ENCODE peak calls at places on chromosomes 13 and 19, in seven cellular contexts. K, L, J, M, R, W and B are unnamed samples.

GRCh38 chr13:37889102-37889501 is 19.5 kb upstream of the TRPC4 start:
- DNase-seq in K (no peak), R (no peak), M (no peak), L (peak; percentile 52), J (peak; percentile 19), W (no peak), B (no peak)

GRCh38 chr19:43406297-43406696 is 8.4 kb upstream of the TEX101 start:
- DNase-seq in L (no peak), J (no peak), M (no peak), K (no peak), R (no peak), W (no peak), B (no peak)

GRCh38 chr13:106357198-106357597 is 178.3 kb downstream of the EFNB2 start:
- DNase-seq in K (no peak), R (no peak), M (no peak), L (no peak), J (peak; percentile 35), W (no peak), B (no peak)

GRCh38 chr19:38891791-38892190 is 7.6 kb downstream of the SIRT2 start:
- DNase-seq in J (no peak), M (no peak), R (no peak), W (no peak), L (no peak), K (no peak), B (no peak)

GRCh38 chr19:32863301-32863700 is 6.3 kb downstream of the SLC7A9 start:
- DNase-seq in K (no peak), M (no peak), R (no peak), W (no peak), L (no peak), J (no peak), B (no peak)

GRCh38 chr13:76016799-76017198 is 380.7 kb downstream of the LMO7 start:
- DNase-seq in J (peak; percentile 40), R (no peak), M (no peak), K (no peak), W (peak; percentile 27), L (peak; percentile 61), B (no peak)

GRCh38 chr19:39590265-39590664 is 12.1 kb upstream of the LGALS13 start:
- DNase-seq in W (no peak), M (no peak), K (no peak), L (peak; percentile 18), J (peak; percentile 14), R (no peak), B (no peak)

GRCh38 chr19:1244693-1245451 is 3.3 kb downstream of the ATP5F1D start:
- DNase-seq in M (no peak), J (no peak), R (no peak), W (peak; percentile 49), K (no peak), L (no peak), B (peak; percentile 56)

GRCh38 chr19:5036733-5037681 is 68.1 kb downstream of the KDM4B start:
- DNase-seq in K (no peak), W (peak; percentile 75), M (no peak), J (peak; percentile 62), L (peak; percentile 72), R (no peak), B (no peak)

GRCh38 chr19:4624733-4625362 is 14.5 kb upstream of the TNFAIP8L1 start:
- DNase-seq in R (no peak), M (no peak), K (peak; percentile 68), J (peak; percentile 41), W (peak; percentile 69), L (no peak), B (no peak)

GRCh38 chr19:1860133-1860775 is 3.1 kb downstream of the KLF16 start:
- DNase-seq in R (no peak), L (peak; percentile 82), M (no peak), J (peak; percentile 87), K (peak; percentile 88), W (peak; percentile 67), B (no peak)

GRCh38 chr19:36514012-36514612 is 14.0 kb downstream of the ZNF260 start:
- DNase-seq in M (no peak), J (no peak), K (no peak), R (no peak), W (no peak), L (peak; percentile 3), B (no peak)

GRCh38 chr19:13748169-13748884 is 16.0 kb upstream of the MRI1 start:
- DNase-seq in L (peak; percentile 54), R (no peak), W (no peak), M (peak; percentile 16), J (peak; percentile 53), K (no peak), B (no peak)

GRCh38 chr19:7421941-7422744 is 66.7 kb downstream of the PEX11G start:
- DNase-seq in M (no peak), L (no peak), R (no peak), W (no peak), K (no peak), J (no peak), B (peak; percentile 58)

GRCh38 chr19:38624822-38625221 is 5.8 kb downstream of the EIF3K start:
- DNase-seq in J (no peak), K (no peak), R (no peak), M (no peak), L (no peak), W (no peak), B (no peak)

GRCh38 chr19:51750381-51751124 is 1.1 kb downstream of the FPR1 start:
- DNase-seq in K (no peak), M (no peak), W (no peak), J (peak; percentile 75), R (no peak), L (peak; percentile 87), B (no peak)

GRCh38 chr19:54873990-54874389 is at the start of gene FCAR:
- DNase-seq in W (no peak), L (no peak), M (no peak), J (no peak), K (no peak), R (no peak), B (no peak)

GRCh38 chr19:12899891-12900518 is 9.0 kb downstream of the GCDH start:
- DNase-seq in J (no peak), L (no peak), W (no peak), M (no peak), K (no peak), R (no peak), B (no peak)

GRCh38 chr19:39246951-39247669 is 1.5 kb downstream of the IFNL4 start:
- DNase-seq in W (no peak), R (no peak), L (peak; percentile 18), K (no peak), M (no peak), J (peak; percentile 40), B (no peak)

GRCh38 chr19:51127032-51127431 is 2.3 kb downstream of the SIGLEC9 start:
- DNase-seq in K (no peak), W (no peak), L (no peak), M (no peak), J (no peak), R (no peak), B (no peak)

GRCh38 chr13:29909975-29910674 is 59.7 kb upstream of the UBL3 start:
- DNase-seq in J (peak; percentile 53), R (no peak), W (no peak), M (no peak), K (no peak), L (peak; percentile 54), B (no peak)

GRCh38 chr13:65966991-65967451 is 1263.1 kb downstream of the PCDH9 start:
- DNase-seq in W (peak; percentile 8), R (no peak), M (no peak), K (peak; percentile 45), L (peak; percentile 76), J (peak; percentile 59), B (no peak)

GRCh38 chr19:39599116-39599515 is 3.2 kb upstream of the LGALS13 start:
- DNase-seq in W (no peak), R (no peak), J (peak; percentile 42), L (peak; percentile 41), M (no peak), K (no peak), B (no peak)

GRCh38 chr13:58994778-58995177 is 1169.0 kb downstream of the DIAPH3 start:
- DNase-seq in M (no peak), L (peak; percentile 34), W (no peak), J (no peak), K (no peak), R (no peak), B (no peak)
- TF ChIP-seq CTCF in M (no peak), L (peak; percentile 35), W (no peak), J (peak; percentile 8), K (peak; percentile 27), R (peak; percentile 3), B (no peak)

GRCh38 chr13:45191874-45192273 is 9.0 kb downstream of the KCTD4 start:
- DNase-seq in W (no peak), K (no peak), R (no peak), M (no peak), J (no peak), L (no peak), B (no peak)
- H3K4me3 ChIP-seq in W (no peak overlapping the region), K (no peak overlapping the region), R (no peak overlapping the region), M (no peak overlapping the region), J (no peak overlapping the region), L (no peak overlapping the region), B (no peak overlapping the region)

DNA sequence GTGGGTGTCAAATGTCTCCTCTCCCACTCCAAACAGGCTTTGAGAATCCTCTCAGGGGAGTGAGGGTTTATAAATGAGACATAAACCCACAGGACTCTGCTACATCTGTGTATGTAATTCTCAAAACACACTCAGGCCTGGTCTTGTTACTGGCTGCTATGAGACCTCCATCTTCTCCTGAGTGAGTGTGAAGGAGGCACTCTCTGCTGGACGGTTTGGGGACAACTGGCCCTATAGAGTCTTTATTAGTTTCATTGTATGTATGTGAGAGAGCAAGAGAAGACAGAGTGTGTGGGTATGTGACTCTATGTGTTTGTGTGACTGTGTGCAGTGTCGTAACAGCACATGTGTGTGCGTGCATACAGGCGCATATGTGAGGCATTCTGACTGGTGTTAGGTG is 9.6 kb upstream of the CYP4F12 start:
- DNase-seq in K (no peak), W (no peak), R (no peak), M (no peak), J (no peak), L (no peak), B (no peak)
- TF ChIP-seq CTCF in K (no peak), W (no peak), R (no peak), M (no peak), J (no peak), L (no peak), B (no peak)

GRCh38 chr13:112576191-112576590 is 11.8 kb downstream of the TUBGCP3 start:
- DNase-seq in W (no peak), K (no peak), L (no peak), J (no peak), M (no peak), R (no peak), B (no peak)

GRCh38 chr13:112576768-112577167 is 11.2 kb downstream of the TUBGCP3 start:
- DNase-seq in L (no peak), W (no peak), K (no peak), M (no peak), R (no peak), J (no peak), B (no peak)

GRCh38 chr13:112574476-112575294 is 13.3 kb downstream of the TUBGCP3 start:
- DNase-seq in J (no peak), R (no peak), W (no peak), K (no peak), L (peak; percentile 19), M (no peak), B (no peak)

GRCh38 chr13:112575295-112575622 is 12.7 kb downstream of the TUBGCP3 start:
- DNase-seq in L (peak; percentile 16), R (no peak), W (no peak), M (no peak), K (no peak), J (no peak), B (no peak)

DNA sequence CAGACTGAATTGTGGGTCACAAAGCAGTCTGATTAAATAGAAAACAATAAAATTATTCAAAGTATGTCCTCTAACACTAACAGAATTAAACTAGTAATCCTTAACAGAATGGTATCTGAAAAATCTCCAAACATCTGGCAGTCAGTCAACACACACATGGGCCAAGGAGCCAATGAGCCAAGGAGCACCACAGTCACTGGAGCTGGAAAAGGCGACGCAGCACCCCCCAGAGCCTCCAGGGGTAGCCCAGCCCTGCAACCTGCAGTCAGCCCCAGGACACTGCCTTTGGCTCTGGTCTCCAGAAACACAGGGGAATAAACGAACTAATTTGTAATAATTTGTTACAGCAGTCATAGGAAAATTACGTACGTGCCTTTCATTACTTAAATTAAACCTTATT is 12.3 kb downstream of the TUBGCP3 start:
- DNase-seq in R (no peak), K (no peak), W (no peak), J (no peak), L (peak; percentile 35), M (no peak), B (no peak)
- H3K4me3 ChIP-seq in R (no peak overlapping the region), K (no peak overlapping the region), W (no peak overlapping the region), J (no peak overlapping the region), L (no peak overlapping the region), M (no peak overlapping the region), B (no peak overlapping the region)